ENCODE peak calls at places on chromosomes 3 and 15, in four cellular contexts. Q is endothelial cell of umbilical vein, H is GM12878, D is kidney. F is an unnamed sample.

GRCh38 chr3:115428825-115429224 is 194.5 kb upstream of the GAP43 start:
- DNase-seq in H (no peak), D (no peak), Q (no peak), F (no peak)

GRCh38 chr3:15324335-15324734 is 8.1 kb downstream of the SH3BP5 start:
- DNase-seq in D (no peak), Q (no peak), H (no peak), F (no peak)

GRCh38 chr3:171173732-171174131 is 147.2 kb upstream of the SLC2A2 start:
- DNase-seq in D (no peak), Q (no peak), H (no peak), F (no peak)

GRCh38 chr3:43866529-43867353 is 176.0 kb downstream of the ABHD5 start:
- DNase-seq in D (no peak), Q (no peak), H (no peak), F (no peak)

GRCh38 chr3:183829466-183829865 is 4.1 kb upstream of the MAP6D1 start:
- DNase-seq in Q (no peak), D (no peak), H (no peak), F (no peak)

GRCh38 chr3:46848271-46849097 is 14.8 kb downstream of the MYL3 start:
- DNase-seq in D (peak; percentile 52), H (no peak), Q (peak; percentile 90), F (peak; percentile 41)

GRCh38 chr3:180354214-180354613 is 247.7 kb upstream of the TTC14 start:
- DNase-seq in Q (no peak), H (no peak), D (no peak), F (no peak)

GRCh38 chr3:43285644-43286043 is 696 bp upstream of the SNRK start:
- DNase-seq in D (no peak), Q (no peak), H (no peak), F (peak; percentile 21)

GRCh38 chr3:129650256-129650872 is 43.9 kb upstream of the PLXND1 start:
- DNase-seq in D (no peak), H (no peak), Q (peak; percentile 80), F (peak; percentile 72)

GRCh38 chr15:58410353-58410752 is 21.4 kb upstream of the LIPC start:
- DNase-seq in D (no peak), Q (peak; percentile 20), H (peak; percentile 27), F (no peak)

GRCh38 chr15:29473621-29474105 is 204.0 kb upstream of the NSMCE3 start:
- DNase-seq in Q (no peak), D (no peak), H (no peak), F (no peak)

GRCh38 chr3:156432563-156432962 is 122.4 kb downstream of the SSR3 start:
- DNase-seq in D (no peak), H (no peak), Q (peak; percentile 76), F (no peak)

GRCh38 chr3:85592256-85592655 is 633.5 kb downstream of the CADM2 start:
- DNase-seq in D (no peak), Q (no peak), H (no peak), F (no peak)

GRCh38 chr15:77030042-77030927 is 35.4 kb downstream of the PSTPIP1 start:
- DNase-seq in Q (no peak), D (peak; percentile 67), H (no peak), F (peak; percentile 49)

GRCh38 chr3:187777331-187778046 is 32.2 kb upstream of the BCL6 start:
- DNase-seq in D (no peak), H (peak; percentile 46), Q (peak; percentile 6), F (no peak)

GRCh38 chr3:194617827-194618226 is 15.4 kb downstream of the TMEM44 start:
- DNase-seq in H (no peak), D (no peak), Q (no peak), F (peak; percentile 32)

GRCh38 chr15:84961114-84961452 is 20.6 kb upstream of the PDE8A start:
- DNase-seq in Q (no peak), D (no peak), H (no peak), F (no peak)

GRCh38 chr3:35505772-35506171 is 133.6 kb upstream of the ARPP21 start:
- DNase-seq in D (no peak), H (no peak), Q (no peak), F (no peak)
- H3K9ac ChIP-seq in D (no peak overlapping the region), H (no peak overlapping the region), Q (no peak overlapping the region), F (no peak overlapping the region)

GRCh38 chr3:181561605-181562031 is 150.1 kb upstream of the SOX2 start:
- DNase-seq in D (no peak), Q (no peak), H (no peak), F (no peak)
- TF ChIP-seq CTCF in D (no peak), Q (no peak), H (no peak), F (no peak)

GRCh38 chr3:13378155-13378554 is 42.0 kb downstream of the NUP210 start:
- DNase-seq in H (peak; percentile 8), D (no peak), Q (no peak), F (no peak)

GRCh38 chr3:13385373-13385965 is 34.7 kb downstream of the NUP210 start:
- DNase-seq in D (no peak), H (no peak), Q (no peak), F (no peak)

GRCh38 chr3:13379191-13379830 is 40.8 kb downstream of the NUP210 start:
- DNase-seq in D (no peak), Q (no peak), H (no peak), F (no peak)

GRCh38 chr3:13377021-13377420 is 43.1 kb downstream of the NUP210 start:
- DNase-seq in Q (no peak), D (no peak), H (no peak), F (no peak)

GRCh38 chr3:13380991-13381390 is 39.1 kb downstream of the NUP210 start:
- DNase-seq in Q (no peak), H (no peak), D (no peak), F (no peak)
- H3K9ac ChIP-seq in Q (no peak overlapping the region), H (no peak overlapping the region), D (no peak overlapping the region), F (no peak overlapping the region)

GRCh38 chr3:106208979-106209378 is 340.2 kb upstream of the CBLB start:
- DNase-seq in Q (peak; percentile 6), D (no peak), H (no peak), F (no peak)

GRCh38 chr3:106204160-106204868 is 335.5 kb upstream of the CBLB start:
- DNase-seq in Q (no peak), D (no peak), H (no peak), F (no peak)

GRCh38 chr3:106206613-106207012 is 337.8 kb upstream of the CBLB start:
- DNase-seq in Q (peak; percentile 44), H (no peak), D (no peak), F (no peak)

GRCh38 chr3:106208266-106208665 is 339.5 kb upstream of the CBLB start:
- DNase-seq in D (no peak), Q (no peak), H (no peak), F (no peak)

DNA sequence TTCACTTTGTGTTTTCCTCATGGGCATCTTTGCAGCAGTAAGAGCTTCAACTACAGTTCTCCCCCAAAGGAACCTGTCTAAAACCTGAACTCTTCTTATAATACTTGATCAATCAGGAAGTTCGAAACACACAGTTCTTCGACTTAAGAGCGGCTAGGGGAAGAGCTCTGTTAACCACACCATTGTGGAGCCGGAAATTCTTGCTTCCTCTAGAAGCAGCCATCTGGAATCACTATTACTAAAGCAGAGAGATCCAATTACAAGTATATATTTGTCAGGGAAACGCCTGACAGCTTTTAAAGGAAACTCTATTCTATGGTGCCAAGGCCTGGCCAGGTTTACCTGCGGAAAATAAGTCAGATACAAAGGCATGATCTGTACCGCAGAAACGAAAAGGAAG is 337.4 kb upstream of the CBLB start:
- DNase-seq in D (no peak), H (peak; percentile 28), Q (peak; percentile 83), F (no peak)
- TF ChIP-seq CTCF in D (no peak), H (no peak), Q (no peak), F (no peak)

GRCh38 chr3:62835594-62836236 is 39.5 kb downstream of the CADPS start:
- DNase-seq in Q (no peak), H (no peak), D (no peak), F (no peak)
- H3K9ac ChIP-seq in Q (no peak overlapping the region), H (no peak overlapping the region), D (no peak overlapping the region), F (no peak overlapping the region)

GRCh38 chr3:25957026-25957425 is 167.1 kb downstream of the OXSM start:
- DNase-seq in D (no peak), H (no peak), Q (no peak), F (no peak)

GRCh38 chr3:25967385-25967784 is 177.5 kb downstream of the OXSM start:
- DNase-seq in H (no peak), Q (no peak), D (no peak), F (no peak)

GRCh38 chr3:25960776-25961175 is 170.9 kb downstream of the OXSM start:
- DNase-seq in D (no peak), H (no peak), Q (no peak), F (no peak)

GRCh38 chr3:25962255-25962654 is 172.4 kb downstream of the OXSM start:
- DNase-seq in H (no peak), D (no peak), Q (no peak), F (no peak)
- TF ChIP-seq CTCF in H (no peak), D (peak; percentile 45), Q (no peak), F (no peak)

DNA sequence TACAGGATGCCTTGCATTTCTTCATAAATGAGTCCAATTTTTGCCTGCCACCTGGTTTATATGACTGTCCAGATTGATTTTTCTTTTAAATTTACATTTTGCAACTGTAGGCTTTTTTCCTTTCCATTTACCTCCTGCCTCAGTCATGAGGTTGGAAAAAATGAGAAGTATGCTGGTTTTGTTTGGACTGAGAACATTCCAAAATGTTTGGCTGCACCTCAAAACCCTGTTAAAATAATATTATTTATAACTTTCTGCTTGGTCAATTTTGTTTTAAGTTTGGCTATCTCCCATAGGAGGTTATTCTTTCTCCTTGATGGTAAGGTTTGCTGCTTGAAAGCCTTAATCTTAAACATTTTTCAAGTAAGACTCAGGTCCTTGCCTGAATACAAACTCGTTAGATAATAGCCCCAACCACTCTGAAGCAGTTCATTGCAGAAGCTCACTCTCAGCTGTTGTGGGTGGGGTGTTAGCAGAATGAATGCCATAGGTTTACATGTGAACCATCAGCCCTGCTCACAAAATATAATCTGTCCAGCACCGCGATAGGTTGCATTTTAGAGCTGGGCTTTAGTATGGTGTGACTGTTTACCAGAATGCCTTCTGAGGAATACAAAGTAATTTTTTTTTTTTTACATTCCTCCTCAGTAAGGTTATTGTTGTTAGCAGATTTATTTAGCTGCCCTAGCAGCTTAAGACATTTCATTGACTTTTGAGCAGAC is 630.9 kb upstream of the KCNMB2 start:
- DNase-seq in Q (peak; percentile 34), H (no peak), D (no peak), F (no peak)
- H3K9ac ChIP-seq in Q (no peak overlapping the region), H (no peak overlapping the region), D (no peak overlapping the region), F (no peak overlapping the region)

DNA sequence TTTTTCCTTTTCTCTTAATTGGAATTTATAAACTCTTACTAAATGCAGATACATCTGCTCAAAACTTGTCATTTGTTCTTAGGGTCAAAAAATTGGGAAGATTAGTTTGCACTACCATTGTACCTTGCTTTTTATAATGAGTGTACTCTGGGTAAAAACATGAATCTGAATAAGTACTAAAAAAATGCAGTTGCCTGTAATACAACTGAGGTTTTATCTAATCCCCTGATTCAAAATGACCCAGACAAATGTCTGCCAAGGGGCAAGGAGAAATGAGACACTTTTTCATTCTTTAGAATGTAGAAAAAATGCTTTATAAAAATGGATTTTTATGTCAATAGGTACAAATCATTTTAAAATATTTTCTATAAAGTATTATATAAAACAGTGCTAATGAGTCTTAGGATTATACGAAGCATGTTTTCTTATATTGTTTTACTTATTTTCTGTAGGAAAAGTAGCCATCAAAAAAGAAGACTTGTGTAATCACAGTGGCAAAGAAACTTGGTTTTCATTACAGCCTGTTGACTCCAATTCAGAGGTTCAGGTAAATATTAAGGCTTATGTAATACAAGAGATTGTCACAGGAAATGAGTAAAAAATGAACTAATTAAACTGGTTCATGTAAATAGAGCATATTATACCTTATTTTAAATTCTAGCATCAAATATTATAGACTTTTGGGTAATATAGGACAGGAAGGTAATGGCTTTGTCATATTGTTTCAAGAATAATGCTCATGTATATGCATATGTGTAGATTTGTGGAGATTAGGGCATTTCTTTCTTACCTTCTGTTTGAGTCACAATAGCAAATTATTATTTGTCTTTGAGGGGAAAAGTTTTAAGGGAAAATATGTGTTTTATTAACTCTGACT is 42.7 kb downstream of the RASA2 start:
- DNase-seq in Q (no peak), H (no peak), D (no peak), F (no peak)
- TF ChIP-seq CTCF in Q (no peak), H (no peak), D (no peak), F (no peak)

F was measured in colonic mucosa.